ENCODE peak calls at places on chromosomes 5 and 9, in six cellular contexts. X, V, A, Q, J and Z are unnamed samples.

GRCh38 chr5:141845371-141845821 is 32.8 kb downstream of the PCDH1 start:
- DNase-seq in X (no peak), V (no peak), A (no peak), Q (no peak), J (no peak), Z (no peak)

GRCh38 chr5:139638090-139638735 is 9.9 kb upstream of the CXXC5 start:
- DNase-seq in X (peak; percentile 84), V (no peak), A (peak; percentile 74), Q (no peak), J (peak; percentile 58), Z (peak; percentile 81)

GRCh38 chr9:14715102-14715501 is 7.4 kb downstream of the CER1 start:
- DNase-seq in X (no peak), V (no peak), A (no peak), Q (no peak), J (no peak), Z (no peak)

GRCh38 chr5:57435701-57436134 is 46.9 kb downstream of the ACTBL2 start:
- DNase-seq in X (peak; percentile 78), V (peak; percentile 84), A (peak; percentile 100), Q (no peak), J (no peak), Z (peak; percentile 11)

GRCh38 chr5:71782393-71782770 is 63.3 kb downstream of the CARTPT start:
- DNase-seq in X (no peak), V (no peak), A (no peak), Q (no peak), J (no peak), Z (no peak)

GRCh38 chr5:14665949-14666741 is 1.6 kb downstream of the OTULIN start:
- DNase-seq in X (peak; percentile 45), V (no peak), A (no peak), Q (peak; percentile 61), J (peak; percentile 79), Z (peak; percentile 34)

GRCh38 chr9:15469406-15469805 is 41.4 kb downstream of the PSIP1 start:
- DNase-seq in X (no peak), V (no peak), A (peak; percentile 13), Q (no peak), J (no peak), Z (no peak)

GRCh38 chr5:178940569-178941360 is at the start of gene ZNF454:
- DNase-seq in X (peak; percentile 80), V (no peak), A (peak; percentile 86), Q (no peak), J (peak; percentile 60), Z (no peak)

GRCh38 chr9:78668148-78668825 is 371.4 kb downstream of the PSAT1 start:
- DNase-seq in X (peak; percentile 18), V (peak; percentile 8), A (no peak), Q (no peak), J (no peak), Z (no peak)

GRCh38 chr5:684771-685216 is 8.4 kb downstream of the TPPP start:
- DNase-seq in X (no peak), V (no peak), A (no peak), Q (peak; percentile 4), J (peak; percentile 32), Z (no peak)

GRCh38 chr5:168317521-168318147 is 26.2 kb downstream of the WWC1 start:
- DNase-seq in X (peak; percentile 99), V (peak; percentile 99), A (peak; percentile 98), Q (no peak), J (peak; percentile 59), Z (peak; percentile 61)

GRCh38 chr9:31135567-31135966 is 1248.9 kb upstream of the ACO1 start:
- DNase-seq in X (no peak), V (no peak), A (peak; percentile 36), Q (no peak), J (no peak), Z (no peak)